ENCODE peak calls at places on chromosomes 4 and X, in seven cellular contexts. One of them, this sample, is unnamed.

GRCh38 chrX:23797371-23798128 is 14.6 kb downstream of the SAT1 start:
- DNase-seq in C1 segment of cervical spinal cord: no peak
- DNase-seq in stimulated activated CD4-positive, alpha-beta T cell treated with anti-CD3 and anti-CD28 coated beads, Interleukin-2, amount 100 ng/mL, for 48 hours: no peak
- DNase-seq in NCI-H1048: peak; percentile 76
- DNase-seq in globus pallidus: no peak
- DNase-seq in cardiac muscle cell: no peak
- DNase-seq in tibial nerve: no peak
- DNase-seq in this sample: no peak

GRCh38 chrX:3380603-3381002 is 34.2 kb upstream of the MXRA5 start:
- DNase-seq in C1 segment of cervical spinal cord: no peak
- DNase-seq in stimulated activated CD4-positive, alpha-beta T cell treated with anti-CD3 and anti-CD28 coated beads, Interleukin-2, amount 100 ng/mL, for 48 hours: no peak
- DNase-seq in NCI-H1048: no peak
- DNase-seq in globus pallidus: no peak
- DNase-seq in cardiac muscle cell: no peak
- DNase-seq in tibial nerve: no peak
- DNase-seq in this sample: no peak

GRCh38 chr4:183444149-183444952 is at the start of gene CDKN2AIP:
- DNase-seq in C1 segment of cervical spinal cord: peak; percentile 90
- DNase-seq in stimulated activated CD4-positive, alpha-beta T cell treated with anti-CD3 and anti-CD28 coated beads, Interleukin-2, amount 100 ng/mL, for 48 hours: peak; percentile 94
- DNase-seq in NCI-H1048: peak; percentile 77
- DNase-seq in globus pallidus: peak; percentile 92
- DNase-seq in cardiac muscle cell: peak; percentile 96
- DNase-seq in tibial nerve: peak; percentile 82
- DNase-seq in this sample: peak; percentile 92

GRCh38 chr4:3700223-3700622 is 66.0 kb upstream of the ADRA2C start:
- DNase-seq in C1 segment of cervical spinal cord: no peak
- DNase-seq in stimulated activated CD4-positive, alpha-beta T cell treated with anti-CD3 and anti-CD28 coated beads, Interleukin-2, amount 100 ng/mL, for 48 hours: no peak
- DNase-seq in NCI-H1048: no peak
- DNase-seq in globus pallidus: no peak
- DNase-seq in cardiac muscle cell: no peak
- DNase-seq in tibial nerve: no peak
- DNase-seq in this sample: no peak

GRCh38 chr4:15043226-15043625 is 40.9 kb downstream of the CPEB2 start:
- DNase-seq in C1 segment of cervical spinal cord: no peak
- DNase-seq in stimulated activated CD4-positive, alpha-beta T cell treated with anti-CD3 and anti-CD28 coated beads, Interleukin-2, amount 100 ng/mL, for 48 hours: no peak
- DNase-seq in NCI-H1048: no peak
- DNase-seq in globus pallidus: peak; percentile 79
- DNase-seq in cardiac muscle cell: peak; percentile 18
- DNase-seq in tibial nerve: no peak
- DNase-seq in this sample: peak; percentile 73

GRCh38 chr4:119238068-119238722 is 25.7 kb downstream of the USP53 start:
- DNase-seq in C1 segment of cervical spinal cord: no peak
- DNase-seq in stimulated activated CD4-positive, alpha-beta T cell treated with anti-CD3 and anti-CD28 coated beads, Interleukin-2, amount 100 ng/mL, for 48 hours: peak; percentile 12
- DNase-seq in NCI-H1048: no peak
- DNase-seq in globus pallidus: no peak
- DNase-seq in cardiac muscle cell: no peak
- DNase-seq in tibial nerve: no peak
- DNase-seq in this sample: no peak

GRCh38 chr4:152983774-152984411 is 47.8 kb downstream of the FHDC1 start:
- DNase-seq in C1 segment of cervical spinal cord: peak; percentile 13
- DNase-seq in stimulated activated CD4-positive, alpha-beta T cell treated with anti-CD3 and anti-CD28 coated beads, Interleukin-2, amount 100 ng/mL, for 48 hours: no peak
- DNase-seq in NCI-H1048: no peak
- DNase-seq in globus pallidus: peak; percentile 14
- DNase-seq in cardiac muscle cell: peak; percentile 46
- DNase-seq in tibial nerve: no peak
- DNase-seq in this sample: peak; percentile 3

GRCh38 chr4:1508161-1509160 is 102.2 kb upstream of the NKX1-1 start:
- DNase-seq in C1 segment of cervical spinal cord: no peak
- DNase-seq in stimulated activated CD4-positive, alpha-beta T cell treated with anti-CD3 and anti-CD28 coated beads, Interleukin-2, amount 100 ng/mL, for 48 hours: no peak
- DNase-seq in NCI-H1048: no peak
- DNase-seq in globus pallidus: no peak
- DNase-seq in cardiac muscle cell: no peak
- DNase-seq in tibial nerve: no peak
- DNase-seq in this sample: no peak

GRCh38 chr4:38523524-38524448 is 140.2 kb upstream of the KLF3 start:
- DNase-seq in C1 segment of cervical spinal cord: no peak
- DNase-seq in stimulated activated CD4-positive, alpha-beta T cell treated with anti-CD3 and anti-CD28 coated beads, Interleukin-2, amount 100 ng/mL, for 48 hours: peak; percentile 48
- DNase-seq in NCI-H1048: no peak
- DNase-seq in globus pallidus: peak; percentile 30
- DNase-seq in cardiac muscle cell: no peak
- DNase-seq in tibial nerve: no peak
- DNase-seq in this sample: no peak

GRCh38 chr4:158825443-158826036 is 56.7 kb downstream of the FNIP2 start:
- DNase-seq in C1 segment of cervical spinal cord: no peak
- DNase-seq in stimulated activated CD4-positive, alpha-beta T cell treated with anti-CD3 and anti-CD28 coated beads, Interleukin-2, amount 100 ng/mL, for 48 hours: no peak
- DNase-seq in NCI-H1048: no peak
- DNase-seq in globus pallidus: no peak
- DNase-seq in cardiac muscle cell: no peak
- DNase-seq in tibial nerve: no peak
- DNase-seq in this sample: no peak

GRCh38 chrX:16870861-16871584 is 861 bp upstream of the RBBP7 start:
- DNase-seq in C1 segment of cervical spinal cord: peak; percentile 36
- DNase-seq in stimulated activated CD4-positive, alpha-beta T cell treated with anti-CD3 and anti-CD28 coated beads, Interleukin-2, amount 100 ng/mL, for 48 hours: no peak
- DNase-seq in NCI-H1048: no peak
- DNase-seq in globus pallidus: no peak
- DNase-seq in cardiac muscle cell: no peak
- DNase-seq in tibial nerve: no peak
- DNase-seq in this sample: no peak

GRCh38 chr4:75069493-75070074 is 136.7 kb downstream of the PARM1 start:
- DNase-seq in C1 segment of cervical spinal cord: no peak
- DNase-seq in stimulated activated CD4-positive, alpha-beta T cell treated with anti-CD3 and anti-CD28 coated beads, Interleukin-2, amount 100 ng/mL, for 48 hours: no peak
- DNase-seq in NCI-H1048: no peak
- DNase-seq in globus pallidus: no peak
- DNase-seq in cardiac muscle cell: no peak
- DNase-seq in tibial nerve: no peak
- DNase-seq in this sample: no peak

GRCh38 chrX:63458981-63459380 is 107.8 kb upstream of the SPIN4 start:
- DNase-seq in C1 segment of cervical spinal cord: no peak
- DNase-seq in stimulated activated CD4-positive, alpha-beta T cell treated with anti-CD3 and anti-CD28 coated beads, Interleukin-2, amount 100 ng/mL, for 48 hours: no peak
- DNase-seq in NCI-H1048: no peak
- DNase-seq in globus pallidus: no peak
- DNase-seq in cardiac muscle cell: no peak
- DNase-seq in tibial nerve: no peak
- DNase-seq in this sample: no peak

GRCh38 chr4:40331092-40331824 is 3.9 kb upstream of the CHRNA9 start:
- DNase-seq in C1 segment of cervical spinal cord: no peak
- DNase-seq in stimulated activated CD4-positive, alpha-beta T cell treated with anti-CD3 and anti-CD28 coated beads, Interleukin-2, amount 100 ng/mL, for 48 hours: no peak
- DNase-seq in NCI-H1048: no peak
- DNase-seq in globus pallidus: no peak
- DNase-seq in cardiac muscle cell: peak; percentile 67
- DNase-seq in tibial nerve: no peak
- DNase-seq in this sample: no peak

GRCh38 chrX:13760428-13760827 is 25.9 kb downstream of the OFD1 start:
- DNase-seq in C1 segment of cervical spinal cord: no peak
- DNase-seq in stimulated activated CD4-positive, alpha-beta T cell treated with anti-CD3 and anti-CD28 coated beads, Interleukin-2, amount 100 ng/mL, for 48 hours: no peak
- DNase-seq in NCI-H1048: no peak
- DNase-seq in globus pallidus: no peak
- DNase-seq in cardiac muscle cell: no peak
- DNase-seq in tibial nerve: no peak
- DNase-seq in this sample: no peak

GRCh38 chrX:15675490-15675921 is 10.9 kb upstream of the CLTRN start:
- DNase-seq in C1 segment of cervical spinal cord: peak; percentile 99
- DNase-seq in stimulated activated CD4-positive, alpha-beta T cell treated with anti-CD3 and anti-CD28 coated beads, Interleukin-2, amount 100 ng/mL, for 48 hours: peak; percentile 66
- DNase-seq in NCI-H1048: peak; percentile 73
- DNase-seq in globus pallidus: no peak
- DNase-seq in cardiac muscle cell: peak; percentile 77
- DNase-seq in tibial nerve: peak; percentile 65
- DNase-seq in this sample: peak; percentile 96

GRCh38 chrX:54481751-54482150 is 14.3 kb downstream of the FGD1 start:
- DNase-seq in C1 segment of cervical spinal cord: no peak
- DNase-seq in stimulated activated CD4-positive, alpha-beta T cell treated with anti-CD3 and anti-CD28 coated beads, Interleukin-2, amount 100 ng/mL, for 48 hours: no peak
- DNase-seq in NCI-H1048: no peak
- DNase-seq in globus pallidus: no peak
- DNase-seq in cardiac muscle cell: no peak
- DNase-seq in tibial nerve: no peak
- DNase-seq in this sample: no peak

GRCh38 chr4:125833-126232 is 1.5 kb downstream of the ZNF718 start:
- DNase-seq in C1 segment of cervical spinal cord: no peak
- DNase-seq in stimulated activated CD4-positive, alpha-beta T cell treated with anti-CD3 and anti-CD28 coated beads, Interleukin-2, amount 100 ng/mL, for 48 hours: no peak
- DNase-seq in NCI-H1048: no peak
- DNase-seq in globus pallidus: no peak
- DNase-seq in cardiac muscle cell: no peak
- DNase-seq in tibial nerve: no peak
- DNase-seq in this sample: no peak

GRCh38 chr4:53185853-53186590 is 179.8 kb downstream of the SCFD2 start:
- DNase-seq in C1 segment of cervical spinal cord: no peak
- DNase-seq in stimulated activated CD4-positive, alpha-beta T cell treated with anti-CD3 and anti-CD28 coated beads, Interleukin-2, amount 100 ng/mL, for 48 hours: no peak
- DNase-seq in NCI-H1048: no peak
- DNase-seq in globus pallidus: no peak
- DNase-seq in cardiac muscle cell: peak; percentile 69
- DNase-seq in tibial nerve: no peak
- DNase-seq in this sample: no peak

GRCh38 chrX:56994375-56995270 is 718 bp downstream of the SPIN3 start:
- DNase-seq in C1 segment of cervical spinal cord: no peak
- DNase-seq in stimulated activated CD4-positive, alpha-beta T cell treated with anti-CD3 and anti-CD28 coated beads, Interleukin-2, amount 100 ng/mL, for 48 hours: no peak
- DNase-seq in NCI-H1048: no peak
- DNase-seq in globus pallidus: no peak
- DNase-seq in cardiac muscle cell: peak; percentile 1
- DNase-seq in tibial nerve: no peak
- DNase-seq in this sample: peak; percentile 40

GRCh38 chr4:37788782-37789181 is 37.7 kb upstream of the PGM2 start:
- DNase-seq in C1 segment of cervical spinal cord: no peak
- DNase-seq in stimulated activated CD4-positive, alpha-beta T cell treated with anti-CD3 and anti-CD28 coated beads, Interleukin-2, amount 100 ng/mL, for 48 hours: no peak
- DNase-seq in NCI-H1048: no peak
- DNase-seq in globus pallidus: no peak
- DNase-seq in cardiac muscle cell: no peak
- DNase-seq in tibial nerve: no peak
- DNase-seq in this sample: no peak

GRCh38 chr4:40586729-40587128 is 42.9 kb downstream of the RBM47 start:
- DNase-seq in C1 segment of cervical spinal cord: no peak
- DNase-seq in stimulated activated CD4-positive, alpha-beta T cell treated with anti-CD3 and anti-CD28 coated beads, Interleukin-2, amount 100 ng/mL, for 48 hours: no peak
- DNase-seq in NCI-H1048: no peak
- DNase-seq in globus pallidus: no peak
- DNase-seq in cardiac muscle cell: no peak
- DNase-seq in tibial nerve: no peak
- DNase-seq in this sample: no peak

GRCh38 chr4:38565271-38566199 is 98.5 kb upstream of the KLF3 start:
- DNase-seq in C1 segment of cervical spinal cord: no peak
- DNase-seq in stimulated activated CD4-positive, alpha-beta T cell treated with anti-CD3 and anti-CD28 coated beads, Interleukin-2, amount 100 ng/mL, for 48 hours: no peak
- DNase-seq in NCI-H1048: no peak
- DNase-seq in globus pallidus: no peak
- DNase-seq in cardiac muscle cell: peak; percentile 58
- DNase-seq in tibial nerve: no peak
- DNase-seq in this sample: no peak

GRCh38 chr4:81215219-81215892 is at the start of gene PRKG2:
- DNase-seq in C1 segment of cervical spinal cord: no peak
- DNase-seq in stimulated activated CD4-positive, alpha-beta T cell treated with anti-CD3 and anti-CD28 coated beads, Interleukin-2, amount 100 ng/mL, for 48 hours: no peak
- DNase-seq in NCI-H1048: no peak
- DNase-seq in globus pallidus: no peak
- DNase-seq in cardiac muscle cell: peak; percentile 59
- DNase-seq in tibial nerve: no peak
- DNase-seq in this sample: no peak

GRCh38 chr4:123824524-123824923 is 427.9 kb downstream of the SPRY1 start:
- DNase-seq in C1 segment of cervical spinal cord: no peak
- DNase-seq in stimulated activated CD4-positive, alpha-beta T cell treated with anti-CD3 and anti-CD28 coated beads, Interleukin-2, amount 100 ng/mL, for 48 hours: no peak
- DNase-seq in NCI-H1048: no peak
- DNase-seq in globus pallidus: no peak
- DNase-seq in cardiac muscle cell: no peak
- DNase-seq in tibial nerve: no peak
- DNase-seq in this sample: no peak

GRCh38 chr4:5378002-5378401 is 326.7 kb downstream of the STK32B start:
- DNase-seq in C1 segment of cervical spinal cord: no peak
- DNase-seq in stimulated activated CD4-positive, alpha-beta T cell treated with anti-CD3 and anti-CD28 coated beads, Interleukin-2, amount 100 ng/mL, for 48 hours: no peak
- DNase-seq in NCI-H1048: no peak
- DNase-seq in globus pallidus: no peak
- DNase-seq in cardiac muscle cell: no peak
- DNase-seq in tibial nerve: no peak
- DNase-seq in this sample: no peak

GRCh38 chr4:39067451-39067850 is 5.4 kb downstream of the KLHL5 start:
- DNase-seq in C1 segment of cervical spinal cord: no peak
- DNase-seq in stimulated activated CD4-positive, alpha-beta T cell treated with anti-CD3 and anti-CD28 coated beads, Interleukin-2, amount 100 ng/mL, for 48 hours: no peak
- DNase-seq in NCI-H1048: no peak
- DNase-seq in globus pallidus: no peak
- DNase-seq in cardiac muscle cell: peak; percentile 27
- DNase-seq in tibial nerve: no peak
- DNase-seq in this sample: no peak